ENCODE peak calls at places on chromosomes 1 and 21, in ten cellular contexts. O is lower lobe of right lung, K is IMR-90, C is OCI-LY7, Y is fibroblast of lung, U is ovary, J is K562, I is PC-9, D is vagina, A is upper lobe of left lung. L is an unnamed sample.

GRCh38 chr1:165490175-165490574 is 45.2 kb upstream of the RXRG start:
- DNase-seq in O (no peak), K (no peak), C (no peak), Y (no peak), U (no peak), J (no peak), I (no peak), D (no peak), A (no peak), L (no peak)

GRCh38 chr1:54668567-54668966 is 27.0 kb downstream of the MROH7 start:
- DNase-seq in O (no peak), K (no peak), C (no peak), Y (no peak), U (no peak), J (no peak), I (no peak), D (no peak), A (no peak), L (no peak)

GRCh38 chr1:212781225-212781624 is 10.4 kb downstream of the NSL1 start:
- DNase-seq in O (no peak), K (no peak), C (no peak), Y (no peak), U (no peak), J (no peak), I (no peak), D (no peak), A (no peak), L (no peak)

GRCh38 chr1:150813028-150813707 is 5.1 kb upstream of the CTSK start:
- DNase-seq in O (peak), K (peak), C (peak), Y (peak), U (peak), J (peak), I (peak), D (no peak), A (peak), L (no peak)

GRCh38 chr1:232554431-232554830 is 75.5 kb downstream of the SIPA1L2 start:
- DNase-seq in O (no peak), K (peak), C (no peak), Y (peak), U (no peak), J (no peak), I (no peak), D (no peak), A (no peak), L (no peak)

GRCh38 chr1:6343506-6344405 is 49.8 kb downstream of the ACOT7 start:
- DNase-seq in O (peak), K (peak), C (peak), Y (peak), U (peak), J (peak), I (peak), D (no peak), A (peak), L (peak)

GRCh38 chr1:70934197-70934961 is 113.2 kb downstream of the PTGER3 start:
- DNase-seq in O (no peak), K (no peak), C (no peak), Y (no peak), U (no peak), J (no peak), I (no peak), D (no peak), A (no peak), L (no peak)

GRCh38 chr1:19220991-19221390 is 10.9 kb upstream of the UBR4 start:
- DNase-seq in O (no peak), K (peak), C (no peak), Y (peak), U (no peak), J (no peak), I (no peak), D (no peak), A (no peak), L (no peak)

GRCh38 chr1:239732770-239733169 is 346.4 kb downstream of the CHRM3 start:
- DNase-seq in O (no peak), K (no peak), C (no peak), Y (no peak), U (no peak), J (no peak), I (no peak), D (no peak), A (no peak), L (no peak)

GRCh38 chr1:203306970-203307541 is 1.7 kb downstream of the BTG2 start:
- DNase-seq in O (no peak), K (no peak), C (peak), Y (no peak), U (no peak), J (no peak), I (no peak), D (no peak), A (peak), L (no peak)

GRCh38 chr1:173149887-173150286 is 57.2 kb downstream of the TNFSF4 start:
- DNase-seq in O (no peak), K (peak), C (no peak), Y (peak), U (no peak), J (peak), I (no peak), D (no peak), A (peak), L (no peak)

GRCh38 chr1:204155881-204156280 is 4.0 kb upstream of the ETNK2 start:
- DNase-seq in O (peak), K (no peak), C (no peak), Y (no peak), U (no peak), J (no peak), I (no peak), D (no peak), A (no peak), L (no peak)

GRCh38 chr1:204321051-204321450 is 38.7 kb downstream of the PLEKHA6 start:
- DNase-seq in O (no peak), K (no peak), C (no peak), Y (no peak), U (no peak), J (no peak), I (no peak), D (no peak), A (no peak), L (no peak)

GRCh38 chr1:210394281-210394798 is 65.6 kb downstream of the HHAT start:
- DNase-seq in O (no peak), K (peak), C (no peak), Y (no peak), U (no peak), J (no peak), I (no peak), D (peak), A (no peak), L (no peak)

GRCh38 chr1:188652678-188653077 is 1823.9 kb downstream of the PLA2G4A start:
- DNase-seq in O (no peak), K (peak), C (no peak), Y (peak), U (no peak), J (no peak), I (no peak), D (no peak), A (no peak), L (no peak)

GRCh38 chr1:155016231-155016831 is 13.7 kb downstream of the ZBTB7B start:
- DNase-seq in O (no peak), K (no peak), C (peak), Y (no peak), U (peak), J (no peak), I (no peak), D (no peak), A (no peak), L (no peak)

GRCh38 chr1:47575855-47576757 is 138.3 kb downstream of the FOXD2 start:
- DNase-seq in O (no peak), K (peak), C (no peak), Y (peak), U (no peak), J (no peak), I (no peak), D (no peak), A (no peak), L (no peak)

GRCh38 chr21:45054927-45055612 is 19.3 kb upstream of the ADARB1 start:
- DNase-seq in O (no peak), K (no peak), C (peak), Y (no peak), U (no peak), J (no peak), I (no peak), D (no peak), A (peak), L (no peak)

GRCh38 chr1:178142806-178143205 is 48.9 kb downstream of the RASAL2 start:
- DNase-seq in O (no peak), K (no peak), C (no peak), Y (no peak), U (no peak), J (no peak), I (no peak), D (no peak), A (no peak), L (no peak)

GRCh38 chr1:47174621-47175020 is 15.2 kb downstream of the PDZK1IP1 start:
- DNase-seq in O (no peak), K (no peak), C (no peak), Y (no peak), U (no peak), J (no peak), I (no peak), D (no peak), A (no peak), L (no peak)

GRCh38 chr1:56666112-56666608 is 21.0 kb downstream of the PRKAA2 start:
- DNase-seq in O (no peak), K (no peak), C (no peak), Y (no peak), U (no peak), J (no peak), I (no peak), D (no peak), A (no peak), L (no peak)

GRCh38 chr21:34722684-34723300 is 54.0 kb downstream of the CLIC6 start:
- DNase-seq in O (no peak), K (no peak), C (peak), Y (no peak), U (no peak), J (peak), I (no peak), D (no peak), A (no peak), L (no peak)

GRCh38 chr1:228340686-228341449 is 65.8 kb downstream of the TRIM11 start:
- DNase-seq in O (peak), K (no peak), C (peak), Y (peak), U (peak), J (peak), I (no peak), D (no peak), A (peak), L (no peak)

GRCh38 chr1:69172003-69173000 is 395.4 kb upstream of the LRRC7 start:
- DNase-seq in O (no peak), K (peak), C (no peak), Y (peak), U (no peak), J (no peak), I (no peak), D (no peak), A (no peak), L (no peak)

GRCh38 chr1:116697892-116698595 is 30.5 kb upstream of the IGSF3 start:
- DNase-seq in O (no peak), K (no peak), C (no peak), Y (no peak), U (no peak), J (no peak), I (no peak), D (no peak), A (no peak), L (no peak)

GRCh38 chr1:239858058-239858457 is 233.6 kb upstream of the FMN2 start:
- DNase-seq in O (no peak), K (no peak), C (no peak), Y (no peak), U (no peak), J (no peak), I (peak), D (no peak), A (no peak), L (no peak)

GRCh38 chr1:234505774-234506114 is 26.8 kb upstream of the TARBP1 start:
- DNase-seq in O (no peak), K (peak), C (no peak), Y (peak), U (no peak), J (no peak), I (no peak), D (no peak), A (no peak), L (no peak)

GRCh38 chr1:172180886-172181285 is 239.6 kb upstream of the C1orf105 start:
- DNase-seq in O (peak), K (peak), C (no peak), Y (peak), U (peak), J (no peak), I (no peak), D (no peak), A (peak), L (peak)

GRCh38 chr1:15406911-15407559 is 2.7 kb upstream of the EFHD2 start:
- DNase-seq in O (no peak), K (peak), C (no peak), Y (peak), U (peak), J (no peak), I (no peak), D (peak), A (no peak), L (no peak)

GRCh38 chr1:24886241-24886640 is 43.8 kb downstream of the RUNX3 start:
- DNase-seq in O (peak), K (no peak), C (no peak), Y (no peak), U (peak), J (no peak), I (no peak), D (no peak), A (peak), L (no peak)

DNA sequence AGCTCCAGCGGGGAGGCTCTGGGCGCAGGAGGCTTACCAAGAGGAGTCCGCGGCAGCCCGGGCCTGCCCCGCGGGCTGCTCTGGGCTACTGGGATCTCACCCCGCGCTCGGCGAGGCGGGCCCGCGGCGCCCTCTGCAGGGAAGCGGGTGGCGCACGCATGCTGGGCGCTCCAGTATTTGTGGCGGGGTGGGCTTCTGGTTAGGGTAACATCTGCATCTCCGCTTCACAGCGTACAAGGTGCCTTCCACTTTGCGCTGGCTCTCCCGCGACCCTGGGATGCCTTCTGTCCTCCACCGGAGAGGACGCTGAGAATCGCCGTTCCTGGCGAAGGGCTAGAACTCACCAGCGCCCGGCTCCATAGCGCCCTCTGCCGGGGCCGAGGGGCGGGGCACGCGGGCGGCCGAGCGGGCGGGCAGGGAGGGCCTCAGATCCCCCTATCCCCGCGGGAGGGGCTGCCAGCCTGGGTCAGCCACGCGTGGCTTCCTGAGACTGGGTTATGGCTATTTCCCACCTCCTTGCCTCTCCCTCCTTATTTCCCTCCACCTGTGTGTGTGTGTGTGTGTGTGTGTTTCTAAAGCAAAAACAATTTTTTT is 46.6 kb upstream of the CTBS start:
- DNase-seq in O (peak), K (peak), C (peak), Y (peak), U (peak), J (peak), I (peak), D (peak), A (peak), L (no peak)
- H3K27ac ChIP-seq in O (peak), K (peak), C (peak), Y (peak), U (no peak), J (peak), I (peak), D (peak), A (peak), L (peak)

DNA sequence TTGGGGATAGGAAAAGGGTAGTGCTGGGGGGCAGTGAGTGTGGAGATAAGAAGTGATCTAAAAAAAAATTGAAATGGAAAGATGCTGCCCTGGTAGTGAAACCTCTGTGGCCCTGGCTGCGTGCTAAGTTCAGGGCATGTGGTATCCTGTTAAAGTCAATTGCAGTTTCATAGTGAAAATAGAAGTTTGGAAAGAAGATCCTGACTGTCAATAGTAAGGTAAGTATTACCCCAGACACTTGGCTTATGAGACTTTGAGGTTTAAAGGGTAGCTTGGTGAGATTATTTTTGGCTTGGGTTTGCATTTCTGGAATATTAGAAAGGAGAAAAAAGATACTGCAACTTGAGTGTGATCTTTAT is 6.8 kb downstream of the ARID1A start:
- DNase-seq in O (no peak), K (no peak), C (no peak), Y (no peak), U (no peak), J (no peak), I (no peak), D (no peak), A (no peak), L (no peak)
- H3K27ac ChIP-seq in O (no peak), K (no peak), C (no peak), Y (no peak), U (no peak), J (no peak), I (peak), D (peak), A (no peak), L (no peak)

DNA sequence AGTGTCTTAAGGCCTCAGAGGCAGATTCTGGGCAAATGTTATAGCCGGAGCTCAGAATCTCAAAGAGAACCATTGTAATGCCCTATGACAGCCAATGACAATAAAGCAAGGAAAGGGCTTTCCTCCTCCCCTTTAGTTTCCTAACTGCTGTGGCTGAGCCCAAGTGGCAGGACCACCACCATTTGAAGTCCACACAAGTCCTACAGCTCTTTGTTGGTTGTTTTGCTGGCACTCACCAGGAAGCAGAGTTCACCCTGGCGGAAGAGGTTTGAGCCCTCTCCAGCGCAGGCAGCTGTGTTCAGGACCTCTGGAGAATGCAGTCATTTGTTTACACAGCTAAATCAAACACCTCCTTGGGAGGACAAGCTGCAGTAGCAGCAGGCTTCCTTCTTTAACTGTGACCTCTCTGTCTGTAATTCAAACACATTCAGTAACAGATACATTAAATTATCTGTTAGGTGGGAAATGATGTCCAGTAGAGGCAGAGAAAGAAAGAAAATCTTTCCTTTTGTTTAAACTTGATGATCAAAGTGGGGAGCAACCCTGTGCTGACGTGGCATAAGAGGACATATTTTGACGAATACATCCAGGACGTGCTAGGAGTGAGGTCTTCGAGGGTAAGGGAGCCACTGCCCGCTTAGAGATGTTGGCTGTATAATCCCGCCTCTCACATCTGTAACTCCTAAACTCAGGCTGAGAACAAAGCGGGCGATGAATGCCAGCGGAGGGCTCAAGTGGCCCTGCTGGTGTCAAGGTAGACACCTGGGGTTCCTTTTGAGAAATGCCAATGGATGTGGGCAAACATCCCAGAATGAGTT is 51.9 kb downstream of the ABCA4 start:
- DNase-seq in O (peak), K (peak), C (no peak), Y (peak), U (no peak), J (no peak), I (peak), D (no peak), A (peak), L (no peak)
- H3K27ac ChIP-seq in O (peak), K (peak), C (no peak), Y (peak), U (peak), J (no peak), I (peak), D (peak), A (peak), L (peak)

GRCh38 chr1:216587715-216588114 is 135.5 kb downstream of the ESRRG start:
- DNase-seq in O (no peak), K (peak), C (no peak), Y (no peak), U (no peak), J (no peak), I (no peak), D (no peak), A (no peak), L (no peak)
- H3K27ac ChIP-seq in O (no peak), K (no peak), C (no peak), Y (no peak), U (no peak), J (no peak), I (no peak), D (no peak), A (no peak), L (no peak)

GRCh38 chr1:76786232-76786631 is 81.0 kb upstream of the ST6GALNAC5 start:
- DNase-seq in O (no peak), K (no peak), C (no peak), Y (peak), U (no peak), J (no peak), I (no peak), D (no peak), A (no peak), L (no peak)

GRCh38 chr1:76782777-76783176 is 84.5 kb upstream of the ST6GALNAC5 start:
- DNase-seq in O (no peak), K (peak), C (no peak), Y (peak), U (no peak), J (no peak), I (no peak), D (peak), A (no peak), L (no peak)

GRCh38 chr1:76781447-76781846 is 85.8 kb upstream of the ST6GALNAC5 start:
- DNase-seq in O (no peak), K (no peak), C (no peak), Y (no peak), U (no peak), J (no peak), I (no peak), D (no peak), A (no peak), L (no peak)

GRCh38 chr1:76784502-76784901 is 82.8 kb upstream of the ST6GALNAC5 start:
- DNase-seq in O (no peak), K (no peak), C (no peak), Y (no peak), U (no peak), J (no peak), I (no peak), D (no peak), A (no peak), L (no peak)
- H3K27ac ChIP-seq in O (no peak), K (no peak), C (no peak), Y (no peak), U (no peak), J (no peak), I (no peak), D (no peak), A (no peak), L (no peak)

DNA sequence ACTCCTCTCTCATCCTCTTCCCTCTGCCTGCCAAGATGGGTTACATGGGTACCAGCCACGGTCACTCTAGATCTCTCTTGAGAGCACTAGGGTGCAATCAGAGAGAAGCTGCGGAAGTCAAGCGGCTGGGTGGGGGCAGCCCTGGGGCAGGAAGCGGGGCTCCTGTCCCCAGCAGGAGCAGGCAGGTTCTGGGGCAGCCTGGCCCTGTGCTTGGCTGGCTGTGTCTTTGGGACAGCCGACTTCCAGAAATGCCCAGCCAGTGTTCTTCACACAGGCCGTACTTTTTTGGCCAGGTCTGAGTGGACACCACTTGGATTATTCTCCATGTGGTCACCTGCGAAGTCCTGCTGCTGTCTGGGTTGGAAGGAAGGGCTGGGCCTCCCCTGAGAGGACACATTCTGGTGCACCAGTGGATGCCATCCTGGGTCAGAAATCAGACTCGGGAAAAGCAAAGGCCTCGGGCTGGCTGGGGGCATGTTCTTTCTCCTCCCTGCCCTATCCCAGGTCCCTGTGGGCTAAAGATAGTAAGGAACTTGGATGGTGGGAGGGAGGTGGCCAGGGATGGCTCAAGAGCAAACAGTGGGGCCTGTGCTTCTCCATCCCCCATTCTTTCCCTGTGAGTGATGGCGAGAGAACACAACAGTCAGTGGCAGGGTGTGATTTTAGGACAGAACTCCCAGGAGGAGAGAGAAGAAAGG is 93.7 kb downstream of the ITPKB start:
- DNase-seq in O (peak), K (no peak), C (no peak), Y (no peak), U (no peak), J (no peak), I (no peak), D (no peak), A (no peak), L (no peak)
- H3K27ac ChIP-seq in O (no peak), K (no peak), C (peak), Y (no peak), U (no peak), J (no peak), I (peak), D (peak), A (no peak), L (peak)

GRCh38 chr21:43936186-43936967 is 71.4 kb downstream of the AGPAT3 start:
- DNase-seq in O (no peak), K (no peak), C (no peak), Y (no peak), U (no peak), J (no peak), I (no peak), D (no peak), A (no peak), L (peak)
- H3K27ac ChIP-seq in O (peak), K (no peak), C (no peak), Y (peak), U (no peak), J (peak), I (no peak), D (no peak), A (no peak), L (peak)